ENCODE peak calls at places on chromosome 1, in six cellular contexts. One of them, this sample, is unnamed.

GRCh38 chr1:228004331-228004871 is 2.4 kb upstream of the WNT3A start:
- DNase-seq in AG09319: no peak
- DNase-seq in CD4-positive, CD25-positive, alpha-beta regulatory T cell: no peak
- DNase-seq in retinal pigment epithelial cell: no peak
- DNase-seq in SK-MEL-5: peak; percentile 40
- DNase-seq in progenitor cell of endocrine pancreas: no peak
- DNase-seq in this sample: no peak

GRCh38 chr1:9901148-9902059 is 8.7 kb downstream of the CTNNBIP1 start:
- DNase-seq in progenitor cell of endocrine pancreas: no peak
- DNase-seq in SK-MEL-5: no peak
- DNase-seq in AG09319: no peak
- DNase-seq in CD4-positive, CD25-positive, alpha-beta regulatory T cell: no peak
- DNase-seq in retinal pigment epithelial cell: no peak
- DNase-seq in this sample: no peak

GRCh38 chr1:209895709-209896108 is 42.3 kb upstream of the SYT14 start:
- DNase-seq in retinal pigment epithelial cell: peak; percentile 84
- DNase-seq in SK-MEL-5: peak; percentile 0
- DNase-seq in AG09319: peak; percentile 29
- DNase-seq in CD4-positive, CD25-positive, alpha-beta regulatory T cell: no peak
- DNase-seq in progenitor cell of endocrine pancreas: no peak
- DNase-seq in this sample: no peak

GRCh38 chr1:197915797-197916686 is 1.1 kb upstream of the LHX9 start:
- DNase-seq in SK-MEL-5: peak; percentile 71
- DNase-seq in progenitor cell of endocrine pancreas: peak; percentile 55
- DNase-seq in CD4-positive, CD25-positive, alpha-beta regulatory T cell: no peak
- DNase-seq in AG09319: no peak
- DNase-seq in retinal pigment epithelial cell: no peak
- DNase-seq in this sample: peak; percentile 68

GRCh38 chr1:8335246-8335645 is 17.3 kb downstream of the SLC45A1 start:
- DNase-seq in retinal pigment epithelial cell: no peak
- DNase-seq in AG09319: no peak
- DNase-seq in progenitor cell of endocrine pancreas: no peak
- DNase-seq in CD4-positive, CD25-positive, alpha-beta regulatory T cell: no peak
- DNase-seq in SK-MEL-5: no peak
- DNase-seq in this sample: no peak

GRCh38 chr1:228804640-228805413 is 69.5 kb downstream of the RHOU start:
- DNase-seq in progenitor cell of endocrine pancreas: no peak
- DNase-seq in AG09319: no peak
- DNase-seq in retinal pigment epithelial cell: no peak
- DNase-seq in SK-MEL-5: no peak
- DNase-seq in CD4-positive, CD25-positive, alpha-beta regulatory T cell: peak; percentile 20
- DNase-seq in this sample: no peak

GRCh38 chr1:17412093-17412870 is 27.2 kb downstream of the RCC2 start:
- DNase-seq in SK-MEL-5: no peak
- DNase-seq in AG09319: no peak
- DNase-seq in CD4-positive, CD25-positive, alpha-beta regulatory T cell: no peak
- DNase-seq in retinal pigment epithelial cell: no peak
- DNase-seq in progenitor cell of endocrine pancreas: no peak
- DNase-seq in this sample: no peak

GRCh38 chr1:245809361-245809760 is 654.6 kb downstream of the KIF26B start:
- DNase-seq in AG09319: no peak
- DNase-seq in progenitor cell of endocrine pancreas: no peak
- DNase-seq in CD4-positive, CD25-positive, alpha-beta regulatory T cell: no peak
- DNase-seq in retinal pigment epithelial cell: no peak
- DNase-seq in SK-MEL-5: no peak
- DNase-seq in this sample: no peak

GRCh38 chr1:39990428-39990827 is 35.5 kb downstream of the MFSD2A start:
- DNase-seq in progenitor cell of endocrine pancreas: no peak
- DNase-seq in retinal pigment epithelial cell: no peak
- DNase-seq in AG09319: peak; percentile 10
- DNase-seq in CD4-positive, CD25-positive, alpha-beta regulatory T cell: no peak
- DNase-seq in SK-MEL-5: no peak
- DNase-seq in this sample: no peak

GRCh38 chr1:147586412-147586811 is 45.1 kb downstream of the BCL9 start:
- DNase-seq in progenitor cell of endocrine pancreas: no peak
- DNase-seq in AG09319: no peak
- DNase-seq in CD4-positive, CD25-positive, alpha-beta regulatory T cell: no peak
- DNase-seq in SK-MEL-5: no peak
- DNase-seq in retinal pigment epithelial cell: no peak
- DNase-seq in this sample: no peak

This sample was measured in A673.